ENCODE peak calls at places on chromosomes 12 and 14, in six cellular contexts. G is uterus, H is adrenal gland, O is HCT116, E is tibial nerve, L is IMR-90. P is an unnamed sample.

GRCh38 chr12:7303230-7303629 is 642 bp upstream of the ACSM4 start:
- DNase-seq in G (no peak), H (no peak), O (no peak), E (no peak), L (no peak), P (peak; percentile 93)

GRCh38 chr12:129186952-129187351 is 333.7 kb downstream of the GLT1D1 start:
- DNase-seq in G (no peak), H (no peak), O (no peak), E (no peak), L (no peak), P (peak; percentile 11)

GRCh38 chr12:106082216-106083175 is 56.3 kb downstream of the NUAK1 start:
- DNase-seq in G (no peak), H (peak; percentile 36), O (no peak), E (no peak), L (peak; percentile 73), P (no peak)

GRCh38 chr14:94547151-94547680 is 14.0 kb upstream of the SERPINA4 start:
- DNase-seq in G (no peak), H (no peak), O (no peak), E (no peak), L (no peak), P (no peak)

GRCh38 chr12:99387661-99388060 is 259.9 kb upstream of the GARIN6 start:
- DNase-seq in G (no peak), H (no peak), O (no peak), E (no peak), L (no peak), P (no peak)

GRCh38 chr12:50505945-50506344 is 1.2 kb downstream of the DIP2B start:
- DNase-seq in G (no peak), H (no peak), O (no peak), E (peak; percentile 54), L (no peak), P (peak; percentile 43)

GRCh38 chr12:105482976-105483375 is 152.5 kb downstream of the C12orf75 start:
- DNase-seq in G (no peak), H (no peak), O (no peak), E (no peak), L (no peak), P (no peak)

GRCh38 chr12:50088577-50089335 is 3.6 kb downstream of the SMARCD1 start:
- DNase-seq in G (no peak), H (peak; percentile 53), O (peak; percentile 72), E (peak; percentile 69), L (peak; percentile 46), P (peak; percentile 58)

GRCh38 chr12:1670244-1670814 is 20.5 kb upstream of the ADIPOR2 start:
- DNase-seq in G (no peak), H (no peak), O (no peak), E (no peak), L (no peak), P (no peak)

GRCh38 chr12:94603434-94604068 is 46.8 kb downstream of the TMCC3 start:
- DNase-seq in G (no peak), H (no peak), O (peak; percentile 22), E (peak; percentile 24), L (no peak), P (peak; percentile 36)

GRCh38 chr12:124837249-124837897 is 26.3 kb downstream of the SCARB1 start:
- DNase-seq in G (no peak), H (no peak), O (no peak), E (no peak), L (no peak), P (no peak)

GRCh38 chr12:106493531-106493930 is 89.3 kb upstream of the RFX4 start:
- DNase-seq in G (no peak), H (no peak), O (no peak), E (no peak), L (no peak), P (no peak)

GRCh38 chr12:6341439-6342139 is at the start of gene TNFRSF1A:
- DNase-seq in G (peak; percentile 76), H (peak; percentile 87), O (no peak), E (peak; percentile 78), L (peak; percentile 85), P (peak; percentile 70)

GRCh38 chr14:59464651-59465569 is at the start of gene GPR135:
- DNase-seq in G (peak; percentile 76), H (peak; percentile 68), O (no peak), E (peak; percentile 37), L (peak; percentile 56), P (peak; percentile 83)

GRCh38 chr14:90554341-90554740 is 157.5 kb downstream of the CALM1 start:
- DNase-seq in G (no peak), H (no peak), O (no peak), E (no peak), L (no peak), P (no peak)

GRCh38 chr12:11863478-11863906 is 207.2 kb upstream of the BCL2L14 start:
- DNase-seq in G (peak; percentile 43), H (peak; percentile 76), O (no peak), E (peak; percentile 22), L (no peak), P (no peak)

GRCh38 chr12:27680638-27681037 is 15.6 kb upstream of the REP15 start:
- DNase-seq in G (no peak), H (no peak), O (no peak), E (no peak), L (no peak), P (no peak)

GRCh38 chr12:46342562-46343033 is 30.0 kb downstream of the SLC38A2 start:
- DNase-seq in G (no peak), H (no peak), O (peak; percentile 56), E (peak; percentile 24), L (peak; percentile 63), P (peak; percentile 48)

GRCh38 chr14:70601162-70601561 is 707 bp upstream of the MED6 start:
- DNase-seq in G (no peak), H (no peak), O (no peak), E (no peak), L (peak; percentile 13), P (no peak)

GRCh38 chr12:6772331-6772695 is at the start of gene LAG3:
- DNase-seq in G (peak; percentile 58), H (no peak), O (no peak), E (no peak), L (no peak), P (no peak)

GRCh38 chr12:116202940-116203339 is 74.6 kb downstream of the MED13L start:
- DNase-seq in G (no peak), H (no peak), O (no peak), E (no peak), L (peak; percentile 30), P (no peak)

GRCh38 chr12:116693259-116694227 is 44.3 kb downstream of the SPRING1 start:
- DNase-seq in G (no peak), H (no peak), O (no peak), E (no peak), L (no peak), P (no peak)

GRCh38 chr14:51520087-51520486 is 131.6 kb upstream of the FRMD6 start:
- DNase-seq in G (no peak), H (no peak), O (no peak), E (no peak), L (no peak), P (no peak)

GRCh38 chr14:45253754-45254300 is 825 bp upstream of the MIS18BP1 start:
- DNase-seq in G (peak; percentile 44), H (no peak), O (peak; percentile 8), E (no peak), L (peak; percentile 26), P (no peak)

GRCh38 chr14:24362241-24362960 is 5.6 kb upstream of the NFATC4 start:
- DNase-seq in G (no peak), H (no peak), O (no peak), E (no peak), L (peak; percentile 42), P (no peak)

GRCh38 chr12:57476162-57476992 is 3.3 kb downstream of the ARHGAP9 start:
- DNase-seq in G (no peak), H (no peak), O (no peak), E (no peak), L (no peak), P (peak; percentile 68)

GRCh38 chr12:120229071-120229582 is 28.2 kb upstream of the RPLP0 start:
- DNase-seq in G (no peak), H (peak; percentile 63), O (no peak), E (no peak), L (no peak), P (peak; percentile 91)

GRCh38 chr12:69024907-69025306 is 91.9 kb upstream of the CPM start:
- DNase-seq in G (no peak), H (no peak), O (no peak), E (no peak), L (peak; percentile 72), P (no peak)

GRCh38 chr12:93167841-93168492 is 209.8 kb upstream of the NUDT4 start:
- DNase-seq in G (no peak), H (no peak), O (no peak), E (no peak), L (no peak), P (no peak)

GRCh38 chr14:101770183-101770582 is 8.7 kb downstream of the PPP2R5C start:
- DNase-seq in G (no peak), H (no peak), O (no peak), E (no peak), L (no peak), P (no peak)

GRCh38 chr12:118999107-118999506 is 17.8 kb downstream of the SRRM4 start:
- DNase-seq in G (no peak), H (no peak), O (no peak), E (no peak), L (no peak), P (no peak)

GRCh38 chr12:24937553-24938244 is 11.2 kb downstream of the BCAT1 start:
- DNase-seq in G (no peak), H (no peak), O (no peak), E (no peak), L (peak; percentile 51), P (peak; percentile 21)
- TF ChIP-seq POLR2A in G (no peak), H (no peak), O (no peak), E (no peak), L (no peak), P (no peak)

DNA sequence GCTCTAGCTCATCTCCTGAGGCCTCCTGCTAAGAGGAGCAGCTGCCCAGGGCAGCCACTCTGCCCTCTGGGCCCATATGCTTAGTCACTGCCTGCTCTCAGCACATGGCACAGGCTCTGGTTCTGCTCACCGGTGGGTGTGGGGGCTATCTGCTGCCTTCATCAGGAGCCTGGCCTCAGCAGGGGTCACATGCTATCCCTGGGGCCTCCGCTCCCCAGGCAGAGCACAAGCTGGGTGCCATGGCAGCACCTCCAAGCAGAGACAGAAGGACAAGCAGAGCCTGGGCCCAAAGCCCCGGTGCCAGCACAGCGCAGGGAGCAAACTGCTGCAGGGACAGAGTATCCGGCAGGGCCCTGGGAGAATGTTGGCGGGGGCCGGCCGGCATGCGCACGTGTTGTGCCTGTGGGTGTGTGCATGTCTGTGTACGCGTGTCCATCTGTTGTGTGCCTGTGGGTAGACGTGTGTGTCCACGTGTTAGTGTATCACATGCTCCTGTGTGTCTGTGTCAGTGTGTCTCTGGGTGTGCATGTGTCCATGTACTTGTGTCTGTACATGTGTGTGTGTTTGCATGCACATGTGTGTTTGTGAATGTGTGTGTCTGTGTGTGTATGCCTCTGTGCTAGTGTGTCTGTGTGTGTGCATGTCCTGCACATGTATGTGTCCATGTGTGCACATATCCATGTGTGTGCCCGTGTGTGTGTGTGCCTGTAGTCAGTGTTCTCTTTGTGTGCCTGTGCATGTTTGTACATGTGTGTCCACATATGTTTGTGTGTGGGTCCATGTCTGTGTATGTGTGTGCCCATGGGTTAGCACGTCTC is 326.9 kb downstream of the TMEM121 start:
- DNase-seq in G (peak; percentile 11), H (no peak), O (no peak), E (no peak), L (no peak), P (no peak)
- TF ChIP-seq POLR2A in G (no peak), H (no peak), O (no peak), E (no peak), L (no peak), P (no peak)

GRCh38 chr12:19439059-19440018 is at the start of gene AEBP2:
- DNase-seq in G (peak; percentile 94), H (peak; percentile 95), O (peak; percentile 87), E (peak; percentile 83), L (peak; percentile 95), P (peak; percentile 97)
- TF ChIP-seq POLR2A in G (peak; percentile 61), H (peak; percentile 90), O (peak; percentile 37), E (peak; percentile 57), L (peak; percentile 78), P (peak; percentile 50)

GRCh38 chr12:79690606-79691298 is at the start of gene PAWR:
- DNase-seq in G (peak; percentile 74), H (peak; percentile 66), O (peak; percentile 70), E (peak; percentile 24), L (peak; percentile 66), P (peak; percentile 54)
- TF ChIP-seq POLR2A in G (no peak), H (peak; percentile 80), O (peak; percentile 50), E (no peak), L (peak; percentile 3), P (no peak)